ENCODE peak calls at places on chromosome 19, in eight cellular contexts. Q is adrenal gland; I is tibial nerve; G is mesendoderm; B is endodermal cell; J is psoas muscle; O is effector memory CD4-positive, alpha-beta T cell; C is heart right ventricle. K is an unnamed sample.

GRCh38 chr19:19615086-19615485 is 3.4 kb downstream of the PBX4 start:
- DNase-seq in Q (no peak), I (no peak), G (no peak), B (no peak), J (no peak), O (peak; percentile 39), C (no peak), K (peak; percentile 54)

GRCh38 chr19:44527554-44527953 is 1.9 kb downstream of the CEACAM20 start:
- DNase-seq in Q (no peak), I (no peak), G (no peak), B (no peak), J (no peak), O (no peak), C (no peak), K (no peak)

GRCh38 chr19:10113592-10113963 is 2.1 kb downstream of the P2RY11 start:
- DNase-seq in Q (no peak), I (no peak), G (peak; percentile 26), B (no peak), J (peak; percentile 55), O (no peak), C (no peak), K (no peak)

GRCh38 chr19:33429891-33430673 is 56.6 kb downstream of the CEBPG start:
- DNase-seq in Q (no peak), I (no peak), G (no peak), B (no peak), J (peak; percentile 26), O (peak; percentile 42), C (no peak), K (peak; percentile 45)

GRCh38 chr19:31307270-31307669 is 42.0 kb downstream of the TSHZ3 start:
- DNase-seq in Q (no peak), I (no peak), G (no peak), B (no peak), J (no peak), O (no peak), C (no peak), K (no peak)

GRCh38 chr19:5212101-5212500 is 128.5 kb downstream of the PTPRS start:
- DNase-seq in Q (no peak), I (no peak), G (no peak), B (no peak), J (no peak), O (no peak), C (no peak), K (no peak)

GRCh38 chr19:6500837-6501739 is 1.0 kb downstream of the TUBB4A start:
- DNase-seq in Q (no peak), I (no peak), G (no peak), B (peak; percentile 55), J (no peak), O (no peak), C (no peak), K (no peak)

GRCh38 chr19:45254044-45254531 is 3.0 kb downstream of the MARK4 start:
- DNase-seq in Q (no peak), I (no peak), G (peak; percentile 36), B (peak; percentile 49), J (no peak), O (no peak), C (no peak), K (peak; percentile 10)

GRCh38 chr19:15108145-15108844 is 1.1 kb downstream of the SYDE1 start:
- DNase-seq in Q (no peak), I (no peak), G (peak; percentile 65), B (peak; percentile 62), J (peak; percentile 49), O (no peak), C (no peak), K (no peak)

GRCh38 chr19:31613683-31614219 is 264.5 kb upstream of the TSHZ3 start:
- DNase-seq in Q (peak; percentile 81), I (no peak), G (peak; percentile 30), B (no peak), J (no peak), O (no peak), C (no peak), K (no peak)

GRCh38 chr19:4566402-4567051 is 7.0 kb upstream of the SEMA6B start:
- DNase-seq in Q (no peak), I (no peak), G (no peak), B (no peak), J (no peak), O (no peak), C (no peak), K (no peak)

GRCh38 chr19:49570997-49571676 is 9.2 kb downstream of the NOSIP start:
- DNase-seq in Q (peak; percentile 56), I (no peak), G (peak; percentile 92), B (peak; percentile 76), J (no peak), O (no peak), C (no peak), K (no peak)

GRCh38 chr19:35337081-35337983 is 8.3 kb downstream of the CD22 start:
- DNase-seq in Q (no peak), I (no peak), G (no peak), B (no peak), J (no peak), O (no peak), C (no peak), K (no peak)
- H3K27ac ChIP-seq in Q (no peak overlapping the region), I (no peak overlapping the region), G (no peak overlapping the region), B (no peak overlapping the region), J (no peak overlapping the region), O (no peak overlapping the region), C (no peak overlapping the region), K (no peak overlapping the region)

DNA sequence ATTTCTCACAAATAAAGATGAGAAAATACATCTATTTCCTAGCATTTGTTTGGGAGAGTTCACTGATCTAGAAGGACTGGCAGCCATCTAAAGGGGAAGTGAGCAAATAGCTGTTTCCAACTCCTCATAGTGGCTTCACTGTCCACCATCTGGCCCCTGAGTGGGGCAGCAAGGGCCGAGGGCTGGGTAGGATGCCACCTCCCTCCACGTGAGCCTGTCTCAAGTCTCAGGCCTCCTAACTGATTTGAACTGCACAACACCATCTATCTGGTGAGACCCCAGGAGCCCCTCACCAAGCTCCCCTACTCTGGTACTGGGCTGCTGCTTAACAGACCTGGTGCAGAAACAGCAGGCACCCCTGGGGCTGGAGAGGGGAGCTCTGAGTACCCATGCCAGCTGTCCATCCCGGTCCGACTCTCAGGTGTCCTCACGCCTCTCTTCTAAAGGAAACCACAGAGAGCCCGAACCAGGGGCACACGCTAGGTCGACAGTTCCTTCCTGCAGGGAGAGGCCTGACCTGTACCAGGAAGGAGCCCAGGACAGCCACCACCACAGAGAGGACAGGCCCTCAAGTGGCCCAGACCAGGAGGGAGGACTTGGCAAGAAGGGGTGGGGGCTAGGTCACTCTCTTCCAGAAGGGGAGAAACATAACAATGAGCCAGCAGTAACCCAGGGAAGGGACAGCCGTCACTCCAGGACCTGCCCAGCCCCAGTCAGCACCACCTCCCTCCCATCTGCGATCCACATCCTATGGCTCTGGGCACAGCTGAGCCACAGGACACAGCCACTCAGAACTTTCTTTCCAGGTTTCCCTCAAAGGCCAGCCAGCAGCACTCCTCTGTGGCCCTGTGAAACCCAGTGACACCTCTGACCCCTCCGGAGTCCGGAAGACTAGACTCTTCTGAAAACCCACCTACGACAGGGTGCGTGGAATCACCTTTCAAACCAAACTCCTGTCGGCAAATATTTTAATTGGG is 12.9 kb upstream of the SLC35E1 start:
- DNase-seq in Q (no peak), I (no peak), G (no peak), B (no peak), J (no peak), O (no peak), C (no peak), K (no peak)
- H3K4me3 ChIP-seq in Q (no peak overlapping the region), I (no peak overlapping the region), G (no peak overlapping the region), B (no peak overlapping the region), J (peak overlapping the region; percentile 46), O (peak overlapping the region; percentile 39), C (no peak overlapping the region), K (peak overlapping the region; percentile 66)

DNA sequence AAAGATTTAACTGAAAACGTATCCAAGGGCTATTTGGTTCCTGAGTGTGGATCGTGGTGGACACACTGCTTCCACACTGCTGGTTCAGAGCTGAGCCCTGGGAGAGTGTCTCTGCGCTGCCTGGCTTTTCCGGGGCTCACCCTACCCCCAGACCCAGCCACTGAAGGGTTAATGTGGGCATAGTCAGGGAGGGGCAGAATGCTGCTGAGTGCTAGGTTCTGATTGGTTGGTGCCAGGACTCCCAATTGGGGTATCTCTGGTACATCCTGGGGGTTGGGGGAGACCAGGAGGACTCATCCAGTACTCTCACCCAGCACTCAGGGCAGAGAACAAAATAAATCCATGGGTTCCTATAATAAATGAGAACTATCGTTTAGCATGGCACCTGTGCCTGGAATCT is 142.3 kb downstream of the CACNA1A start:
- DNase-seq in Q (no peak), I (no peak), G (no peak), B (peak; percentile 45), J (no peak), O (no peak), C (no peak), K (no peak)
- H3K27ac ChIP-seq in Q (no peak overlapping the region), I (no peak overlapping the region), G (no peak overlapping the region), B (no peak overlapping the region), J (no peak overlapping the region), O (no peak overlapping the region), C (no peak overlapping the region), K (no peak overlapping the region)

GRCh38 chr19:8499048-8499833 is 3.2 kb downstream of the PRAM1 start:
- DNase-seq in Q (no peak), I (no peak), G (no peak), B (no peak), J (no peak), O (no peak), C (no peak), K (no peak)

GRCh38 chr19:8501968-8502367 is 472 bp downstream of the PRAM1 start:
- DNase-seq in Q (no peak), I (no peak), G (no peak), B (peak; percentile 49), J (no peak), O (no peak), C (no peak), K (no peak)

GRCh38 chr19:8501547-8501946 is 893 bp downstream of the PRAM1 start:
- DNase-seq in Q (no peak), I (no peak), G (no peak), B (peak; percentile 45), J (no peak), O (no peak), C (no peak), K (no peak)

GRCh38 chr19:8498295-8498694 is 4.1 kb downstream of the PRAM1 start:
- DNase-seq in Q (no peak), I (no peak), G (no peak), B (peak; percentile 47), J (no peak), O (no peak), C (no peak), K (no peak)

DNA sequence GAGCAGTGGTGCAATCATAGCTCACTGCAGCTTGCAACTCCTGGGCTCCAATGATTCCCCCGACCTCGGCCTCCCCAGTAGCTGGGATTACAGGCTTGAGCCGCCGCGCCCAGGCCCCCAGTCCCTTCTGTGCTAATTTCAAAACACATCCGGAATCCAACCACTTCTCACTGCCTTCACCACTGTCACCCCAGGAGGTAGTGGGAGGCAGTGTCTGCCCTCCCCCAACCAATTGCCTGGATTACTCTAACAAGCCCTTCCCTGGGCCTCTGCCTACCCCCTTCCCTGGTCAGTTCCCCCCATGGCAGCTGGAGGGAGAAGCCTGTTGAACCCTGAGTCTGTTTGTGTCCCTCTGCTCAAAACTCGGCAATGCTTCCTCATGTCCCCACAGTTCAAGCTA is 2.3 kb downstream of the PRAM1 start:
- DNase-seq in Q (no peak), I (no peak), G (peak; percentile 43), B (peak; percentile 56), J (no peak), O (no peak), C (no peak), K (no peak)
- H3K4me3 ChIP-seq in Q (no peak overlapping the region), I (no peak overlapping the region), G (no peak overlapping the region), B (no peak overlapping the region), J (no peak overlapping the region), O (no peak overlapping the region), C (no peak overlapping the region), K (no peak overlapping the region)

K was measured in CD8-positive, alpha-beta memory T cell.